ENCODE peak calls at places on chromosomes 16 and 17, in nine cellular contexts. Q is cardiac fibroblast, M is AG09319, Y is RWPE1, U is H9, C is WTC11, J is lung, O is PC-9, B is left ventricle myocardium inferior. I is an unnamed sample.

GRCh38 chr17:41322264-41322902 is 6.9 kb upstream of the KRTAP17-1 start:
- DNase-seq in B (no peak), Y (peak; percentile 40), Q (peak; percentile 67), C (no peak), U (no peak), O (peak; percentile 22), M (peak; percentile 44), J (no peak), I (no peak)

GRCh38 chr16:15642557-15643452 is at the start of gene MARF1:
- DNase-seq in O (peak; percentile 99), Q (peak; percentile 97), Y (peak; percentile 87), M (peak; percentile 85), U (peak; percentile 98), J (peak; percentile 98), B (peak; percentile 100), C (peak; percentile 99), I (peak; percentile 99)

GRCh38 chr16:67445913-67446907 is 15.3 kb downstream of the HSD11B2 start:
- DNase-seq in U (no peak), C (no peak), Q (peak; percentile 75), J (no peak), Y (no peak), M (no peak), B (peak; percentile 63), O (no peak), I (no peak)

GRCh38 chr17:17200311-17200710 is 5.8 kb downstream of the PLD6 start:
- DNase-seq in U (no peak), J (no peak), Y (no peak), M (no peak), C (no peak), Q (no peak), B (no peak), O (no peak), I (no peak)

GRCh38 chr17:50634123-50634914 is at the start of gene ABCC3:
- DNase-seq in C (peak; percentile 37), B (peak; percentile 30), U (no peak), O (peak; percentile 64), J (peak; percentile 64), M (no peak), Y (peak; percentile 68), Q (peak; percentile 53), I (no peak)

GRCh38 chr16:29729116-29729521 is 16.7 kb downstream of the C16orf54 start:
- DNase-seq in B (no peak), Y (peak; percentile 60), C (no peak), O (peak; percentile 37), J (no peak), U (no peak), M (no peak), Q (peak; percentile 72), I (peak; percentile 17)

GRCh38 chr17:44636562-44636961 is 19.7 kb upstream of the MEIOC start:
- DNase-seq in O (no peak), Y (peak; percentile 51), Q (peak; percentile 76), U (no peak), C (no peak), B (no peak), M (no peak), J (no peak), I (no peak)

GRCh38 chr17:2171725-2172446 is 117.0 kb downstream of the HIC1 start:
- DNase-seq in Y (no peak), B (peak; percentile 84), C (no peak), J (peak; percentile 79), Q (peak; percentile 99), M (peak; percentile 96), U (no peak), O (no peak), I (no peak)

GRCh38 chr16:48687421-48688038 is 77.5 kb upstream of the N4BP1 start:
- DNase-seq in M (peak; percentile 24), J (peak; percentile 41), O (peak; percentile 48), C (peak; percentile 60), Y (peak; percentile 82), U (peak; percentile 66), Q (peak; percentile 78), B (peak; percentile 32), I (peak; percentile 65)

GRCh38 chr17:44878627-44879221 is 20.5 kb downstream of the EFTUD2 start:
- DNase-seq in C (no peak), U (no peak), M (no peak), Q (peak; percentile 54), J (no peak), B (no peak), Y (peak; percentile 54), O (no peak), I (peak; percentile 23)

GRCh38 chr16:72985148-72985882 is 62.6 kb downstream of the ZFHX3 start:
- DNase-seq in J (no peak), Q (peak; percentile 93), C (no peak), M (peak; percentile 47), Y (no peak), O (no peak), U (no peak), B (peak; percentile 73), I (no peak)

GRCh38 chr16:14111713-14112538 is 40.8 kb downstream of the MRTFB start:
- DNase-seq in C (no peak), Q (peak; percentile 39), Y (no peak), B (peak; percentile 59), O (no peak), U (no peak), J (no peak), M (no peak), I (no peak)

GRCh38 chr17:1557355-1558095 is 5.1 kb downstream of the PITPNA start:
- DNase-seq in B (no peak), U (no peak), Y (no peak), C (no peak), O (no peak), Q (peak; percentile 44), M (no peak), J (no peak), I (no peak)

GRCh38 chr17:65896889-65897288 is 295.0 kb downstream of the CEP112 start:
- DNase-seq in C (no peak), U (no peak), Y (no peak), B (no peak), J (no peak), Q (no peak), M (no peak), O (no peak), I (no peak)

GRCh38 chr17:78041401-78042179 is 83.1 kb downstream of the TNRC6C start:
- DNase-seq in Y (no peak), C (no peak), J (no peak), M (no peak), U (no peak), O (no peak), Q (peak; percentile 29), B (no peak), I (no peak)

GRCh38 chr17:33049781-33050414 is 58.3 kb downstream of the SPACA3 start:
- DNase-seq in J (no peak), U (peak; percentile 74), Q (peak; percentile 58), Y (peak; percentile 63), O (peak; percentile 29), B (no peak), C (peak; percentile 72), M (peak; percentile 15), I (peak; percentile 63)

GRCh38 chr17:66715745-66716156 is 119.2 kb upstream of the CACNG5 start:
- DNase-seq in U (peak; percentile 62), M (peak; percentile 27), J (no peak), Y (peak; percentile 74), O (peak; percentile 14), Q (peak; percentile 76), C (no peak), B (no peak), I (peak; percentile 26)

GRCh38 chr17:75265614-75266314 is 4.1 kb downstream of the MRPS7 start:
- DNase-seq in O (no peak), B (no peak), C (no peak), M (no peak), Y (no peak), U (no peak), J (no peak), Q (no peak), I (no peak)

GRCh38 chr17:75260679-75261335 is 599 bp downstream of the GGA3 start:
- DNase-seq in Y (no peak), J (no peak), U (no peak), M (no peak), Q (no peak), B (no peak), O (no peak), C (peak; percentile 32), I (no peak)

GRCh38 chr17:75261336-75262111 is at the start of the genes GGA3 and MRPS7:
- DNase-seq in C (peak; percentile 96), Q (peak; percentile 95), B (peak; percentile 97), Y (peak; percentile 96), J (peak; percentile 96), M (peak; percentile 78), U (peak; percentile 96), O (peak; percentile 93), I (peak; percentile 96)

GRCh38 chr17:75262112-75262606 is 480 bp downstream of the MRPS7 start:
- DNase-seq in B (no peak), O (no peak), Q (no peak), J (no peak), C (no peak), U (no peak), M (no peak), Y (no peak), I (no peak)

GRCh38 chr17:75263051-75263450 is 1.4 kb downstream of the MRPS7 start:
- DNase-seq in C (no peak), Y (no peak), Q (no peak), M (no peak), B (no peak), O (no peak), U (no peak), J (no peak), I (no peak)
- TF ChIP-seq CTCF in C (no peak), Y (no peak), Q (no peak), M (no peak), B (no peak), O (no peak), U (no peak), J (no peak), I (no peak)

GRCh38 chr17:8176197-8176940 is at the start of gene TMEM107:
- DNase-seq in C (peak; percentile 93), B (peak; percentile 89), Y (peak; percentile 76), M (no peak), O (peak; percentile 90), Q (peak; percentile 84), J (peak; percentile 88), U (peak; percentile 97), I (peak; percentile 88)
- TF ChIP-seq CTCF in C (no peak), B (no peak), Y (no peak), M (peak; percentile 10), O (no peak), Q (no peak), J (no peak), U (no peak), I (no peak)

DNA sequence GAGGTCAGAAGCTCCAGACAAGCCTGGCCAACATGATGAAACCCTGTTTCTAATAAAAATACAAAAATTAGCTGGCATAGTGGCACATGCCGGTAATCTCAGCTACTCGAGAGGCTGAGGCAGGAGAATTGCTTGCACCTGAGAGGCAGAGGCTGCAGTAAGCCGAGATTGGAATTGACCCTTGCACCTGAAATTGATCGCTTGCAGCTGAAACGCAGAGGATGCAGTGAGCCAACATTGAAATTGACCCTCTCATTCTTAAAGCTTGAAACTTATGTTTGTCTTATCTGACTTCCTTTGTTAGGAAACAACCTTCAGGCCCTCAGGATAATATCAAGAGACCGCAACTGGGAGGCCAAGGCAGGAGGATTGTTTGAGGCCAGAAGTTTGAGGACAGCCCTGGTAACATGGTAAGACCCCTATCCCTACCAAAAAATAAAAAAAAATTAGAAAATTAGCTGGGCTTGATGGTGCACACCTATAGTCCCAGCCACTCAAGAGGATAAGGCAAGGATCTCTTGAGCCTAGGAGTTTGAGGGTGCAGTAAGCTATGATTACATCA is 376.6 kb upstream of the XYLT1 start:
- DNase-seq in M (no peak), J (no peak), C (no peak), Y (no peak), B (no peak), Q (no peak), U (no peak), O (no peak), I (no peak)
- TF ChIP-seq CTCF in M (no peak), J (no peak), C (no peak), Y (no peak), B (no peak), Q (no peak), U (no peak), O (no peak), I (no peak)

GRCh38 chr16:86020971-86021370 is 122.0 kb downstream of the IRF8 start:
- DNase-seq in Q (no peak), O (no peak), Y (no peak), U (no peak), B (no peak), M (no peak), J (no peak), C (no peak), I (no peak)
- TF ChIP-seq CTCF in Q (no peak), O (no peak), Y (no peak), U (no peak), B (no peak), M (no peak), J (no peak), C (no peak), I (no peak)